ENCODE peak calls at places on chromosomes 4 and X, in six cellular contexts. One of them, this sample, is unnamed.

GRCh38 chr4:156774422-156774821 is 197.2 kb downstream of the PDGFC start:
- DNase-seq in HuH-7.5: no peak
- DNase-seq in cerebellar nuclear complex: no peak
- DNase-seq in stomach: no peak
- DNase-seq in AG10803: peak
- DNase-seq in occipital lobe: no peak
- DNase-seq in this sample: peak

GRCh38 chrX:104284407-104285000 is 29.8 kb upstream of the ESX1 start:
- DNase-seq in HuH-7.5: no peak
- DNase-seq in cerebellar nuclear complex: no peak
- DNase-seq in stomach: no peak
- DNase-seq in AG10803: peak
- DNase-seq in occipital lobe: no peak
- DNase-seq in this sample: peak

GRCh38 chrX:139826065-139827044 is 106.5 kb downstream of the ATP11C start:
- DNase-seq in HuH-7.5: no peak
- DNase-seq in cerebellar nuclear complex: no peak
- DNase-seq in stomach: no peak
- DNase-seq in AG10803: peak
- DNase-seq in occipital lobe: no peak
- DNase-seq in this sample: peak

GRCh38 chr4:173381610-173382009 is 10.9 kb downstream of the SAP30 start:
- DNase-seq in HuH-7.5: no peak
- DNase-seq in cerebellar nuclear complex: no peak
- DNase-seq in stomach: no peak
- DNase-seq in AG10803: no peak
- DNase-seq in occipital lobe: no peak
- DNase-seq in this sample: no peak

GRCh38 chr4:127783971-127784519 is 1.9 kb downstream of the HSPA4L start:
- DNase-seq in HuH-7.5: no peak
- DNase-seq in cerebellar nuclear complex: no peak
- DNase-seq in stomach: no peak
- DNase-seq in AG10803: no peak
- DNase-seq in occipital lobe: no peak
- DNase-seq in this sample: no peak

GRCh38 chr4:176065365-176066249 is at the start of gene WDR17:
- DNase-seq in HuH-7.5: peak
- DNase-seq in cerebellar nuclear complex: peak
- DNase-seq in stomach: peak
- DNase-seq in AG10803: peak
- DNase-seq in occipital lobe: peak
- DNase-seq in this sample: peak

GRCh38 chr4:131419147-131419546 is 1729.9 kb upstream of the PCDH10 start:
- DNase-seq in HuH-7.5: no peak
- DNase-seq in cerebellar nuclear complex: no peak
- DNase-seq in stomach: no peak
- DNase-seq in AG10803: no peak
- DNase-seq in occipital lobe: no peak
- DNase-seq in this sample: no peak

GRCh38 chr4:6221851-6222760 is 21.8 kb upstream of the JAKMIP1 start:
- DNase-seq in HuH-7.5: no peak
- DNase-seq in cerebellar nuclear complex: no peak
- DNase-seq in stomach: peak
- DNase-seq in AG10803: no peak
- DNase-seq in occipital lobe: peak
- DNase-seq in this sample: peak

GRCh38 chrX:153775631-153776595 is 4.9 kb upstream of the SRPK3 start:
- DNase-seq in HuH-7.5: peak
- DNase-seq in cerebellar nuclear complex: no peak
- DNase-seq in stomach: no peak
- DNase-seq in AG10803: no peak
- DNase-seq in occipital lobe: no peak
- DNase-seq in this sample: no peak

GRCh38 chrX:96568088-96568487 is 116.6 kb upstream of the DIAPH2 start:
- DNase-seq in HuH-7.5: no peak
- DNase-seq in cerebellar nuclear complex: no peak
- DNase-seq in stomach: no peak
- DNase-seq in AG10803: no peak
- DNase-seq in occipital lobe: no peak
- DNase-seq in this sample: no peak

This sample was measured in AG20443.